ENCODE peak calls at places on chromosomes 4 and X, in four cellular contexts. P is upper lobe of left lung, T is A549, G is endothelial cell of umbilical vein. J is an unnamed sample.

GRCh38 chrX:39767446-39767845 is 330.3 kb downstream of the BCOR start:
- DNase-seq in G (no peak), P (no peak), T (no peak), J (peak; percentile 28)

GRCh38 chrX:48573690-48574269 is 504 bp upstream of the RBM3 start:
- DNase-seq in P (peak; percentile 56), T (peak; percentile 22), G (peak; percentile 61), J (no peak)

GRCh38 chr4:101347557-101348366 is 436 bp upstream of the PPP3CA start:
- DNase-seq in T (peak; percentile 77), G (peak; percentile 98), P (peak; percentile 99), J (peak; percentile 100)

GRCh38 chr4:37455301-37456062 is 210.9 kb downstream of the NWD2 start:
- DNase-seq in G (no peak), P (no peak), T (no peak), J (no peak)

GRCh38 chrX:10414872-10415703 is 205.3 kb downstream of the MID1 start:
- DNase-seq in T (no peak), G (no peak), P (no peak), J (no peak)

GRCh38 chrX:23890933-23891332 is 16.8 kb downstream of the APOO start:
- DNase-seq in G (no peak), P (no peak), T (no peak), J (no peak)

GRCh38 chrX:7083468-7084396 is 63.8 kb upstream of the STS start:
- DNase-seq in G (peak; percentile 71), T (no peak), P (no peak), J (no peak)

GRCh38 chr4:147339116-147339515 is 141.8 kb upstream of the EDNRA start:
- DNase-seq in T (no peak), G (no peak), P (no peak), J (no peak)

GRCh38 chr4:7828011-7828720 is 111.5 kb downstream of the AFAP1 start:
- DNase-seq in G (peak; percentile 96), P (no peak), T (no peak), J (peak; percentile 26)
- TF ChIP-seq POLR2A in G (no peak), P (no peak), T (no peak), J (no peak)

GRCh38 chrX:118637997-118638396 is 89.4 kb upstream of the IL13RA1 start:
- DNase-seq in T (no peak), G (peak; percentile 9), P (no peak), J (no peak)
- TF ChIP-seq CTCF in T (peak; percentile 49), G (peak; percentile 16), P (no peak), J (no peak)

DNA sequence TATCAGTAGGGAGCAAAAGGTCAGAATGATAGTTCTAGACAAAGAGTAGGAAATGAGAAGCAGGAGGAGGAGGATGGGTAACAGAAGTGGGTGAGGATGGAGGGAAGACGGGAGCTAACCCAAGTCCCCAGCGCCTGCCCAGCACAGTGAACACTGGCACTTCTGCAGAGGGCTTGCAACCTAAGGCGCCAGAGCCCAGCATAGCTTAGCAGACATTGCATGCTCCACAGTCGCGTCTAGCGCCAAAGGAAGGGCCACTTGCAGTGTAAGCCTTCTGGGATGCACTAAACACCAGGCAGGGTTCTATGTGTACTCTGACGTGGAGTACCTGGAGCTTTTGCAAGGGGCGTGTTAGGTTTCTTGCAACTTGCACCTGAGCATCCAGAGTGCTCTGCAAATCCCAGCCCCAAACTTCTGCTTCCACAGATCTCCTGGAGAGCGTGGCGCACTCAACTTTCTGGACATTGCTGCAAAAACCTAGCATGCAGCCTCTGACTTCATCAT is 46.4 kb upstream of the NKAP start:
- DNase-seq in P (no peak), T (no peak), G (no peak), J (no peak)
- H3K4me3 ChIP-seq in P (no peak overlapping the region), T (peak overlapping the region; percentile 47), G (no peak overlapping the region), J (no peak overlapping the region)

GRCh38 chrX:93673869-93674271 is at the start of gene FAM133A:
- DNase-seq in T (no peak), P (no peak), G (no peak), J (no peak)

DNA sequence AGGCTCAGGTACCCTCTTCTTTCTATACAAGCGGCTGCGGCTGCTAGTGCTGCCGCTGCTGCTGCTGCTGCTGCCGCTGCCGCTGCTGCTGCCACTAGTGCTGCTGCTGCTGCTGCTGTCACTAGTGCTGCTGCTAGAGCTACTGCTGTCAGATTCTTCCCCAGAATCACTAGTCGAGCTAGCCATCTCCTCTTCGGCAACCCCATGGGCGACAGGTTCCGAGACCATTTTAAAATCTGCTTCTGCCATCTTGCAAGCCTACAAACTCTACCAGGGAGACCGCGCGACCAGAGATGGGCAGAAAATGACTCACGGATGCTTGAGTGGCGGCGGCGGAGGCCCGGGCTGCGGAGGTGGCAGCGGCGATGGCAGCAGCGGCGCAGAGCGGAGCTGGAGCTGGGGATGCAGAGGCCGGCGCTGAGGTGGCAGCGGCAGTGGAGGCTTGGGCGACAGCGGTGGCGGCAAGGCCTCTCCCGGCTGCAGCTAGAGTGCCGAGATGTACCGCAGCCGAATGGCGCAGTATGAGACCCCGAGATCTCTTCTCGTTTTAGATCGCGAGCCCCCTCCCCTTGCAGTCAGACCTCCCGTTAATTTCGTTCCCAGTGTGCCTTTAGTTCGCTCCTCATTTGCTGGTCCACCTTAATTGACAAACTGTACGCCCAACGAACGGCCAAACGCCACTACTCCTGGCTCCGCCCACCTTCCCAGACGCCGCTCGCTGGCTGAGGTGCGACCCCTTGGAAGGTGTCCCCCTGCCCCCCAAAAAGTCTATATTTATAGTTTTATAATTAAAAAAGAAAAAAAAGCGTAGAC is at the start of gene NAP1L3:
- DNase-seq in T (peak; percentile 23), P (peak; percentile 86), G (peak; percentile 2), J (peak; percentile 38)
- TF ChIP-seq POLR2A in T (no peak), P (no peak), G (no peak), J (no peak)

DNA sequence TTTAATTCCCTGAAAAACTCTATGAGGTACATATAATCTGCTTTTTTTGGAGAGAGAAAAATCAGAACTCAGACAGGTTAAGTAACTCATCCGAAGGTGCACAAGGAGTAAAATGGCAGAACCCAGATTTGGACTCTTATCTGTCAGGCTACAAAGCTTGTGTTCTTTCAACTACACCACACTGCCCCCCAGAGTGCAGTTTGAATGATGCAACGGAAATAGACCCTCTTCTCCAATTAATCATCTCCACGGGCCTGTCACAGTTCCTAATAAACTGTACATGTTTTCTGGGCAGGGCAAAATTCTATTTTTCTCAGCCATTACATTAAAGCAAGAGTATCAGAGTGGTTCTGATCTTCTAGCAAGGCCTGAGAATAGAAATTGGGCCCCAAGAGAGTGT is 35.3 kb upstream of the DCX start:
- DNase-seq in T (no peak), G (no peak), P (no peak), J (no peak)
- TF ChIP-seq CTCF in T (peak; percentile 8), G (no peak), P (no peak), J (no peak)

GRCh38 chr4:98794565-98795205 is 134.2 kb downstream of the EIF4E start:
- DNase-seq in T (no peak), G (no peak), P (no peak), J (no peak)
- H3K4me3 ChIP-seq in T (no peak overlapping the region), G (no peak overlapping the region), P (no peak overlapping the region), J (no peak overlapping the region)

GRCh38 chr4:2964077-2964471 is 703 bp downstream of the GRK4 start:
- DNase-seq in G (peak; percentile 28), T (no peak), P (no peak), J (no peak)

GRCh38 chr4:2962614-2963184 is 507 bp downstream of the NOP14 start:
- DNase-seq in P (no peak), G (peak; percentile 71), T (no peak), J (no peak)

GRCh38 chr4:2962099-2962455 is 1.1 kb downstream of the NOP14 start:
- DNase-seq in P (no peak), G (peak; percentile 21), T (no peak), J (no peak)

GRCh38 chr4:2965262-2965661 is 1.9 kb downstream of the GRK4 start:
- DNase-seq in G (no peak), T (no peak), P (no peak), J (no peak)

GRCh38 chr4:2963185-2964076 is at the start of the genes GRK4 and NOP14:
- DNase-seq in G (peak; percentile 98), T (peak; percentile 90), P (peak; percentile 100), J (peak; percentile 98)
- TF ChIP-seq POLR2A in G (peak; percentile 63), T (peak; percentile 55), P (peak; percentile 81), J (peak; percentile 36)

GRCh38 chr4:122762966-122763716 is 30.6 kb downstream of the BBS12 start:
- DNase-seq in G (no peak), P (no peak), T (no peak), J (no peak)

GRCh38 chr4:122755675-122756074 is 23.2 kb downstream of the BBS12 start:
- DNase-seq in G (no peak), T (no peak), P (no peak), J (no peak)

GRCh38 chr4:122762520-122762919 is 30.0 kb downstream of the BBS12 start:
- DNase-seq in T (no peak), P (no peak), G (no peak), J (no peak)

GRCh38 chr4:122758033-122758432 is 25.5 kb downstream of the BBS12 start:
- DNase-seq in G (peak; percentile 65), P (no peak), T (no peak), J (no peak)

DNA sequence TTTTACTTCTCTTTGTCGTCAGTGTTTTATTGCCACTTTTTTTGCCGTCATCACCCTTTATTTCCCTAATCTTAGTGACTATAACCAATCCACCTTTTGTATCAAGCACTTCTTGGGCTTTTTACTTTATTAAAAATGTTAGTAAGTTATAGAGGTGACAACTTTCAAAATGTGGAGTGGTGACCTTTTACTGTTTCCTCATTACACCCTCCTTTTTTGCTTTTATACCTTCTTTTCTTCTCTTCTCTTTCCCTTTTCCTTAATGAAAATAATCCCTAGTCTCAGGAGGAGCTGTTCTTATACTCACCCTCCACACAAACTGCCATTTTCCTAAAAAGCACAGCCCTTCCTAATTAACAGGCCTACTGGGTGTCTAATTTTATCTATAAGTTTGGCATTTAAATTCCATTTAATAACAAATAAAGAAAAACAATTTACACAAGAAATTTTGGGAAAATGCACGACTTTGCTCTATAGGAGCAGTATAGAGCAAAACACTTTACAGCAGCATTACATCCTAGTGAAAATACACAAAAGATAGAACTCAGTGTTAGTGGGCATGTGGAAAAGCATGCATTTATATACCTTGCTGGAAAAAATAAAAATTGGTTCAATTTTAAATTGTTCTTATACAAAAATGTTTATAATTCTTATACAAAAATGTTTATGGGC is 27.3 kb downstream of the BBS12 start:
- DNase-seq in T (no peak), G (no peak), P (no peak), J (no peak)
- TF ChIP-seq CTCF in T (peak; percentile 8), G (peak; percentile 34), P (no peak), J (no peak)

DNA sequence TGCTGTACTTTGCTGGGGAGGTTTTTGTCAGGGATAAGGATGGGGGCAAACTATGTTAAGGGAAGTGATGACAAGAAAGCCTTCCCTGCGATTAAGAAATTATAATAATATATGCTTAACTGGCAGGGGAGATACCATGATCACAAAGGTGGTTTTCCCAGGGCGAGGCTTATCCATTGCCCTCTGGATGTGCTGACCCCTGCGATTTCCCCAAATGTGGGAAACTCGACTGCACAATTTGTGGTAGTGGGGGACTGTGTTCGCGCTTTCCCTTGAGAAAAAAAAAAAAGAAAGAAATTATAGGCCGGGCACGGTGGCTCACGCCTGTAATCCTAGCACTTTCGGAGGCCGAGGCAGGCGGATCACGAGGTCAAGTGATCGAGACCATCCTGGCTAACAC is 24.5 kb downstream of the SLC25A43 start:
- DNase-seq in P (no peak), T (no peak), G (peak; percentile 18), J (no peak)
- H3K4me3 ChIP-seq in P (no peak overlapping the region), T (no peak overlapping the region), G (no peak overlapping the region), J (no peak overlapping the region)